ENCODE peak calls at places on chromosomes 6 and 20, in four cellular contexts. N, V, F and G are unnamed samples.

GRCh38 chr6:159279790-159280277 is 110.6 kb downstream of the FNDC1 start:
- DNase-seq in N (no peak), V (no peak), F (no peak), G (no peak)

GRCh38 chr6:4732691-4733315 is 43.4 kb upstream of the CDYL start:
- DNase-seq in N (no peak), V (no peak), F (peak), G (no peak)

GRCh38 chr20:63968928-63969760 is 586 bp downstream of the ZNF512B start:
- DNase-seq in N (no peak), V (no peak), F (peak), G (no peak)

GRCh38 chr6:127516676-127517273 is 2.4 kb downstream of the MTCL3 start:
- DNase-seq in N (no peak), V (peak), F (peak), G (peak)

GRCh38 chr6:34374112-34374907 is 18.2 kb downstream of the NUDT3 start:
- DNase-seq in N (no peak), V (peak), F (no peak), G (no peak)

GRCh38 chr6:34056301-34056700 is 89.6 kb downstream of the GRM4 start:
- DNase-seq in N (no peak), V (no peak), F (peak), G (no peak)

GRCh38 chr20:39849664-39850063 is 839.4 kb downstream of the MAFB start:
- DNase-seq in N (no peak), V (no peak), F (no peak), G (no peak)

GRCh38 chr20:707711-708110 is 32.1 kb upstream of the SCRT2 start:
- DNase-seq in N (no peak), V (no peak), F (no peak), G (no peak)

GRCh38 chr6:39048481-39049399 is at the start of gene GLP1R:
- DNase-seq in N (no peak), V (no peak), F (peak), G (no peak)

DNA sequence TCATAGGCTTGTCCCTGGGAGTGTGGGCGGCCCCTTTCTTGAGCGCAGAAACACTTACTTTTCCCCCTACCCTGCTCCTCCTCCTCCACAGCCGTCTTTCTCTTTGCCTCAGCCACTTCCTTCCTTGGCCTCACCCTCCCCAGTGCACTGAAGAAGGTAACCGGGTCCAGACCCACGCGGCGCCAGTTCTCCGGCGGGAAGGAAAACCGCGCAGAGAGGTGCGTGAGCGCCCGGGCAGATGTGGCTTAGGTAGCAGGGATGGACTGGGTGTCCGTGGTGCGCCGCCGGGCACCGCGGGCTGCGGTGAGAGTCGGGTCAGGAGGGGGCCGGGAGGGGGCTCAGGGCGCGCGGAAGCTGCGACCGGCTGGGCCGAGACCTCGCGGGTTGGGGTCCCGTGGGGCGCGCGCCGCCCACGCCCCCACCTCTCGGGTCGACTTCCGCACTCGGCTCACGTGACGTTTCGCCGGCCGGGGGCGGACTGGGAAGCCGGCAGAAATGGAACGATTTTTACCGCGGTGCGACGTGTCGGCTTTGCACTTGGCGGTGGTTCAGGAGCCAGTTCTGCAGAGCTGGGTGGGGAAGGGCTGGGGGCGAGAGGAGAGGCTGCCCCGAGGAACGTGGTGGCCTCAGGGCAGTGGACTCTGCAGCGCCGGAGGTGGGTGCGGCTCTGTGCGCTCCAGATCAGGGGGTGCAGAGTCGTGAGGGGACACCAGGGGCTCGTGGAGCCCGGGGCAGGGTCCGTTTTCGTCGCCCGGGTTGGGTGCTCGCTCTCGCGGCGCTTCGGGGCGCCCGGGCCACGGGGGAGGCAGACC is at the start of gene ABRACL:
- DNase-seq in N (peak), V (peak), F (peak), G (peak)
- TF ChIP-seq SPI1 in N (peak), V (peak), F (no peak), G (peak)

GRCh38 chr20:2353231-2353630 is 27.5 kb upstream of the TGM6 start:
- DNase-seq in N (no peak), V (peak), F (no peak), G (no peak)
- TF ChIP-seq POLR2AphosphoS5 in N (no peak), V (no peak), F (no peak), G (no peak)

GRCh38 chr6:16619777-16620176 is 141.5 kb downstream of the ATXN1 start:
- DNase-seq in N (no peak), V (no peak), F (no peak), G (no peak)

GRCh38 chr6:16621002-16621401 is 140.3 kb downstream of the ATXN1 start:
- DNase-seq in N (no peak), V (no peak), F (no peak), G (no peak)

GRCh38 chr6:16623029-16623653 is 138.1 kb downstream of the ATXN1 start:
- DNase-seq in N (no peak), V (no peak), F (no peak), G (no peak)

GRCh38 chr6:16622193-16622592 is 139.1 kb downstream of the ATXN1 start:
- DNase-seq in N (no peak), V (no peak), F (no peak), G (no peak)

DNA sequence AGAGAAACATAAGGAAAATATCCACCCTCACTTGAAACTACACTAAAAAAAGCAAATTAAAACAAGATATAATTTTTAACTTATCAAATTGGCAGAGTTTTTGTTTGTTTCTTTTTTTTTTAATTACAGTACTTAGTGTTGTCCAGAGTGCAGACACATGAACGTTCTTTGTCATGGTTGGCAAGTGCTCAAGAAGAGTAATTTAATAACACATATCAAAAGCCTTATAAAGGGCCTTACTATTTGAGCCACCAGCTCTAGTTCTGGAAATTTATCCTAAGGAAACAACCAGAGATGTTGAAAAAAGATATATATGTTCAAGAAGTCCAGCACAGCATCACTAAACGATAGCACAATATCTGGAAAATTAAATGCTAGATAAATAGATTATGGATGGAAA is 142.2 kb downstream of the ATXN1 start:
- DNase-seq in N (no peak), V (no peak), F (no peak), G (no peak)
- TF ChIP-seq SPI1 in N (no peak), V (no peak), F (no peak), G (no peak)

GRCh38 chr6:154797857-154798256 is 64.6 kb downstream of the SCAF8 start:
- DNase-seq in N (no peak), V (no peak), F (no peak), G (no peak)

GRCh38 chr6:154792761-154793160 is 59.5 kb downstream of the SCAF8 start:
- DNase-seq in N (no peak), V (no peak), F (no peak), G (no peak)

GRCh38 chr6:154800338-154800737 is 67.1 kb downstream of the SCAF8 start:
- DNase-seq in N (no peak), V (no peak), F (no peak), G (no peak)

GRCh38 chr6:154791561-154792317 is 58.5 kb downstream of the SCAF8 start:
- DNase-seq in N (no peak), V (no peak), F (no peak), G (no peak)

GRCh38 chr6:154796484-154796883 is 63.3 kb downstream of the SCAF8 start:
- DNase-seq in N (no peak), V (no peak), F (no peak), G (no peak)
- TF ChIP-seq POLR2AphosphoS5 in N (no peak), V (no peak), F (no peak), G (no peak)

DNA sequence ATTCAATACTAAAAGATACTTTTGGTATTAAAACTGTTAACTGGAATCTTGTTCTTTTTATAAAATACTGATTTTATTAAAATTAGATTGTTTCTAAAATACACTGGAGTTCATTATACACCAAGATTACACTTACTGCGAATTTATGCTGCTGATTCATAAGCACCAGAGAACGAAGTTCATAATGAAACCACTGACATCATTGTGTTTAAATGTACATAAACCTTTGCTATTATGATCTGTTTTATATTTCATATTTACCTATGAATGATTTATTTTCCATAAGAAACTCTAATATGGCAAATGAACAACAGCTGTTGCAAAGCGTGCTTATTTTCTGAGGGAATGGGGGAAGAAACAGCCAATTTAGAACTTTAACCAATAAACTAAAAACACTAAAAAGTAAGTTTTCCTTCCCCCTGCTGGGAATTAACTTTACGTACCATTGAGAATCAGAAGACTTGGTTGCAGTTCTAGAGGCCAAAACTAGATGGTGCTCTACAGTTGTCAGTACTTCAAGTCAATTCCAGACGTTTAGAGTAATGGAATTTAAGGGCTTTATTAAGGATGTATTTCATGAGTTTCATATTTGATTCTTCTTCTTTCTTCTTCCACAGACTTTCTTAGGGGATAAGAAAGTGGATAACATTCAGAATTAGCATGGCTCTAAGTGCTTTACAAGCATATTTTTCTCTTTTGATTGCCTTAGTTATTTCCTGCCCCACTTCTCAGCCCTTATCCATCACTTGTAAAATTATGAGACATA is 30.8 kb upstream of the COL19A1 start:
- DNase-seq in N (no peak), V (peak), F (no peak), G (no peak)
- TF ChIP-seq SPI1 in N (no peak), V (no peak), F (no peak), G (no peak)